ENCODE peak calls at places on chromosomes 6 and 20, in ten cellular contexts. Q is RWPE1, J is NAMALWA, A is amygdala, S is NCI-H1694 treated with DMSO at 0.1 percent for 48 hours, N is H54, T is NCI-H1092 treated with DMSO at 0.1 percent for 48 hours, L is T-cell, V is cardiac muscle cell, Y is cardiac fibroblast. M is an unnamed sample.
A peak's percentile ranks its signal among the peaks of the same experiment; 100 is the strongest.

GRCh38 chr6:169604076-169604475 is 97.8 kb downstream of the WDR27 start:
- DNase-seq in Q (no peak), J (no peak), A (no peak), S (no peak), N (no peak), T (no peak), L (no peak), V (no peak), Y (no peak), M (no peak)

GRCh38 chr20:38748863-38749153 is 548 bp downstream of the ACTR5 start:
- DNase-seq in Q (peak; percentile 91), J (peak; percentile 56), A (no peak), S (no peak), N (no peak), T (peak; percentile 25), L (peak; percentile 40), V (no peak), Y (no peak), M (no peak)

GRCh38 chr20:62011403-62011791 is 54.3 kb downstream of the TAF4 start:
- DNase-seq in Q (peak; percentile 28), J (no peak), A (no peak), S (no peak), N (no peak), T (no peak), L (no peak), V (no peak), Y (no peak), M (no peak)

GRCh38 chr6:77620290-77620882 is 32.5 kb upstream of the MEI4 start:
- DNase-seq in Q (peak; percentile 17), J (peak; percentile 43), A (no peak), S (no peak), N (no peak), T (no peak), L (no peak), V (no peak), Y (peak; percentile 16), M (no peak)

GRCh38 chr20:25686081-25687077 is 10.3 kb downstream of the ZNF337 start:
- DNase-seq in Q (no peak), J (peak; percentile 76), A (no peak), S (peak; percentile 78), N (no peak), T (no peak), L (no peak), V (no peak), Y (no peak), M (peak; percentile 30)

GRCh38 chr6:6811151-6812002 is 222.9 kb downstream of the LY86 start:
- DNase-seq in Q (peak; percentile 91), J (no peak), A (no peak), S (no peak), N (peak; percentile 78), T (peak; percentile 31), L (peak; percentile 52), V (peak; percentile 80), Y (peak; percentile 84), M (peak; percentile 76)

GRCh38 chr6:136669299-136669699 is 119.1 kb upstream of the MAP7 start:
- DNase-seq in Q (peak; percentile 64), J (no peak), A (no peak), S (no peak), N (no peak), T (no peak), L (no peak), V (peak; percentile 95), Y (peak; percentile 92), M (no peak)

GRCh38 chr6:90406957-90407356 is 110.3 kb upstream of the BACH2 start:
- DNase-seq in Q (peak; percentile 5), J (no peak), A (no peak), S (no peak), N (no peak), T (no peak), L (no peak), V (peak; percentile 9), Y (no peak), M (peak; percentile 89)

GRCh38 chr20:8434326-8434876 is 302.3 kb downstream of the PLCB1 start:
- DNase-seq in Q (no peak), J (no peak), A (no peak), S (no peak), N (no peak), T (no peak), L (no peak), V (peak; percentile 77), Y (peak; percentile 64), M (no peak)

GRCh38 chr20:51876511-51876910 is 74.2 kb upstream of the SALL4 start:
- DNase-seq in Q (no peak), J (no peak), A (no peak), S (no peak), N (no peak), T (no peak), L (no peak), V (no peak), Y (no peak), M (no peak)

GRCh38 chr6:152089992-152090391 is 282.5 kb downstream of the ESR1 start:
- DNase-seq in Q (peak; percentile 25), J (no peak), A (no peak), S (no peak), N (no peak), T (no peak), L (no peak), V (peak; percentile 62), Y (peak; percentile 76), M (no peak)

GRCh38 chr20:39851459-39851858 is 837.6 kb downstream of the MAFB start:
- DNase-seq in Q (no peak), J (no peak), A (no peak), S (no peak), N (no peak), T (no peak), L (no peak), V (peak; percentile 27), Y (peak; percentile 62), M (no peak)

GRCh38 chr6:137277971-137278602 is 58.9 kb upstream of the IFNGR1 start:
- DNase-seq in Q (peak; percentile 26), J (no peak), A (no peak), S (no peak), N (no peak), T (no peak), L (no peak), V (peak; percentile 45), Y (peak; percentile 81), M (peak; percentile 65)

GRCh38 chr6:155247618-155248017 is 16.2 kb upstream of the CLDN20 start:
- DNase-seq in Q (peak; percentile 90), J (no peak), A (no peak), S (no peak), N (peak; percentile 78), T (no peak), L (no peak), V (no peak), Y (peak; percentile 73), M (no peak)

GRCh38 chr20:7744411-7744810 is 195.8 kb downstream of the HAO1 start:
- DNase-seq in Q (peak; percentile 5), J (no peak), A (no peak), S (no peak), N (peak; percentile 8), T (no peak), L (no peak), V (peak; percentile 66), Y (peak; percentile 94), M (no peak)

GRCh38 chr6:21947751-21948386 is 349.0 kb downstream of the PRL start:
- DNase-seq in Q (no peak), J (no peak), A (no peak), S (no peak), N (no peak), T (no peak), L (no peak), V (no peak), Y (no peak), M (peak; percentile 14)

GRCh38 chr6:85660181-85660611 is 17.5 kb upstream of the SYNCRIP start:
- DNase-seq in Q (peak; percentile 82), J (no peak), A (peak; percentile 9), S (no peak), N (peak; percentile 61), T (no peak), L (no peak), V (peak; percentile 86), Y (peak; percentile 96), M (no peak)

GRCh38 chr6:14824060-14824834 is 421.6 kb upstream of the JARID2 start:
- DNase-seq in Q (no peak), J (no peak), A (no peak), S (no peak), N (no peak), T (no peak), L (no peak), V (peak; percentile 40), Y (no peak), M (no peak)

GRCh38 chr20:23165307-23165750 is 79.2 kb upstream of the CD93 start:
- DNase-seq in Q (no peak), J (no peak), A (no peak), S (no peak), N (no peak), T (no peak), L (no peak), V (no peak), Y (no peak), M (peak; percentile 24)

GRCh38 chr6:3561745-3562144 is 104.9 kb upstream of the SLC22A23 start:
- DNase-seq in Q (no peak), J (peak; percentile 2), A (no peak), S (peak; percentile 40), N (no peak), T (peak; percentile 24), L (no peak), V (peak; percentile 35), Y (peak; percentile 82), M (no peak)

GRCh38 chr20:63118786-63119450 is 97.0 kb downstream of the YTHDF1 start:
- DNase-seq in Q (no peak), J (no peak), A (no peak), S (no peak), N (no peak), T (peak; percentile 60), L (no peak), V (no peak), Y (no peak), M (no peak)

GRCh38 chr20:15849131-15849685 is 724.0 kb downstream of the KIF16B start:
- DNase-seq in Q (no peak), J (no peak), A (no peak), S (no peak), N (no peak), T (no peak), L (no peak), V (no peak), Y (no peak), M (no peak)

GRCh38 chr6:108798672-108799355 is 49.4 kb upstream of the ARMC2 start:
- DNase-seq in Q (no peak), J (no peak), A (no peak), S (no peak), N (no peak), T (no peak), L (peak; percentile 53), V (peak; percentile 57), Y (no peak), M (no peak)

GRCh38 chr6:18309046-18309445 is 44.7 kb upstream of the DEK start:
- DNase-seq in Q (no peak), J (no peak), A (no peak), S (no peak), N (no peak), T (no peak), L (no peak), V (no peak), Y (no peak), M (no peak)

GRCh38 chr20:53599910-53600632 is 6.4 kb upstream of the ZNF217 start:
- DNase-seq in Q (no peak), J (no peak), A (no peak), S (no peak), N (no peak), T (no peak), L (no peak), V (no peak), Y (no peak), M (no peak)

GRCh38 chr6:127464161-127464880 is 5.1 kb upstream of the KIAA0408 start:
- DNase-seq in Q (no peak), J (no peak), A (no peak), S (no peak), N (no peak), T (no peak), L (no peak), V (peak; percentile 77), Y (peak; percentile 82), M (no peak)

GRCh38 chr6:13924949-13925881 is at the start of gene RNF182:
- DNase-seq in Q (peak; percentile 55), J (no peak), A (no peak), S (peak; percentile 11), N (peak; percentile 85), T (no peak), L (no peak), V (no peak), Y (no peak), M (peak; percentile 13)

GRCh38 chr6:141521440-141521839 is 611.3 kb upstream of the GJE1 start:
- DNase-seq in Q (no peak), J (no peak), A (no peak), S (no peak), N (no peak), T (no peak), L (no peak), V (peak; percentile 10), Y (peak; percentile 72), M (no peak)

M was measured in ELF-1.